ENCODE peak calls at places on chromosomes 13 and 19, in four cellular contexts. Y is IMR-90, T is heart left ventricle, W is psoas muscle. F is an unnamed sample.

GRCh38 chr13:40920826-40921225 is 98.3 kb downstream of the ELF1 start:
- DNase-seq in Y (peak; percentile 56), T (no peak), W (no peak), F (no peak)

GRCh38 chr19:13160557-13160956 is 10.3 kb downstream of the IER2 start:
- DNase-seq in Y (peak; percentile 66), T (no peak), W (no peak), F (peak; percentile 52)

GRCh38 chr13:57843555-57843954 is 212.0 kb downstream of the PCDH17 start:
- DNase-seq in Y (no peak), T (no peak), W (no peak), F (no peak)

GRCh38 chr13:24267283-24267682 is 42.1 kb upstream of the C1QTNF9 start:
- DNase-seq in Y (no peak), T (no peak), W (no peak), F (no peak)

GRCh38 chr13:105220063-105220462 is 1315.4 kb downstream of the EFNB2 start:
- DNase-seq in Y (peak; percentile 53), T (no peak), W (no peak), F (no peak)

GRCh38 chr13:27130223-27131015 is 41.2 kb downstream of the USP12 start:
- DNase-seq in Y (peak; percentile 76), T (no peak), W (no peak), F (peak; percentile 71)

GRCh38 chr13:112943309-112944125 is 25.5 kb upstream of the MCF2L start:
- DNase-seq in Y (peak; percentile 4), T (peak; percentile 56), W (no peak), F (no peak)

GRCh38 chr13:33263484-33263883 is 22.1 kb downstream of the STARD13 start:
- DNase-seq in Y (no peak), T (no peak), W (no peak), F (no peak)

GRCh38 chr19:29967623-29968022 is 25.6 kb downstream of the URI1 start:
- DNase-seq in Y (peak; percentile 37), T (no peak), W (no peak), F (peak; percentile 50)

GRCh38 chr13:21219044-21219381 is 42.6 kb downstream of the MRPL57 start:
- DNase-seq in Y (no peak), T (no peak), W (no peak), F (no peak)

GRCh38 chr13:28000567-28000966 is 12.1 kb upstream of the URAD start:
- DNase-seq in Y (no peak), T (no peak), W (no peak), F (no peak)

GRCh38 chr13:80214521-80214941 is 126.4 kb downstream of the SPRY2 start:
- DNase-seq in Y (peak; percentile 59), T (no peak), W (no peak), F (no peak)

GRCh38 chr19:52946322-52947310 is 16.1 kb downstream of the ZNF816 start:
- DNase-seq in Y (peak; percentile 5), T (no peak), W (no peak), F (no peak)

GRCh38 chr13:113035209-113035800 is 66.3 kb downstream of the MCF2L start:
- DNase-seq in Y (no peak), T (no peak), W (no peak), F (no peak)

GRCh38 chr19:43519436-43520088 is 7.4 kb downstream of the ETHE1 start:
- DNase-seq in Y (peak; percentile 97), T (peak; percentile 74), W (peak; percentile 87), F (peak; percentile 92)

GRCh38 chr13:40139896-40140520 is 484.5 kb downstream of the COG6 start:
- DNase-seq in Y (no peak), T (no peak), W (no peak), F (no peak)

GRCh38 chr13:113119166-113119821 is 3.3 kb upstream of the F10 start:
- DNase-seq in Y (no peak), T (no peak), W (no peak), F (no peak)

GRCh38 chr19:13018037-13018914 is 23.0 kb downstream of the NFIX start:
- DNase-seq in Y (peak; percentile 35), T (peak; percentile 76), W (peak; percentile 84), F (no peak)

GRCh38 chr19:14318873-14319272 is 62.4 kb upstream of the ADGRE5 start:
- DNase-seq in Y (no peak), T (peak; percentile 24), W (peak; percentile 51), F (no peak)

GRCh38 chr13:30585748-30586262 is 31.9 kb upstream of the USPL1 start:
- DNase-seq in Y (peak; percentile 93), T (no peak), W (no peak), F (no peak)

GRCh38 chr19:49057636-49058234 is at the start of gene CGB7:
- DNase-seq in Y (peak; percentile 35), T (peak; percentile 77), W (peak; percentile 84), F (peak; percentile 76)

GRCh38 chr13:23018143-23018542 is 162.6 kb upstream of the SGCG start:
- DNase-seq in Y (no peak), T (no peak), W (no peak), F (no peak)

GRCh38 chr13:113077953-113078894 is 27.4 kb upstream of the F7 start:
- DNase-seq in Y (no peak), T (no peak), W (peak; percentile 41), F (no peak)

GRCh38 chr13:33862006-33862405 is 44.1 kb downstream of the RFC3 start:
- DNase-seq in Y (no peak), T (no peak), W (no peak), F (no peak)

GRCh38 chr13:23583491-23583890 is 13.3 kb downstream of the TNFRSF19 start:
- DNase-seq in Y (no peak), T (no peak), W (no peak), F (no peak)

GRCh38 chr19:58362272-58362994 is at the start of gene ZNF497:
- DNase-seq in Y (peak; percentile 93), T (peak; percentile 98), W (peak; percentile 98), F (peak; percentile 97)
- TF ChIP-seq CTCF in Y (peak; percentile 13), T (no peak), W (no peak), F (no peak)

DNA sequence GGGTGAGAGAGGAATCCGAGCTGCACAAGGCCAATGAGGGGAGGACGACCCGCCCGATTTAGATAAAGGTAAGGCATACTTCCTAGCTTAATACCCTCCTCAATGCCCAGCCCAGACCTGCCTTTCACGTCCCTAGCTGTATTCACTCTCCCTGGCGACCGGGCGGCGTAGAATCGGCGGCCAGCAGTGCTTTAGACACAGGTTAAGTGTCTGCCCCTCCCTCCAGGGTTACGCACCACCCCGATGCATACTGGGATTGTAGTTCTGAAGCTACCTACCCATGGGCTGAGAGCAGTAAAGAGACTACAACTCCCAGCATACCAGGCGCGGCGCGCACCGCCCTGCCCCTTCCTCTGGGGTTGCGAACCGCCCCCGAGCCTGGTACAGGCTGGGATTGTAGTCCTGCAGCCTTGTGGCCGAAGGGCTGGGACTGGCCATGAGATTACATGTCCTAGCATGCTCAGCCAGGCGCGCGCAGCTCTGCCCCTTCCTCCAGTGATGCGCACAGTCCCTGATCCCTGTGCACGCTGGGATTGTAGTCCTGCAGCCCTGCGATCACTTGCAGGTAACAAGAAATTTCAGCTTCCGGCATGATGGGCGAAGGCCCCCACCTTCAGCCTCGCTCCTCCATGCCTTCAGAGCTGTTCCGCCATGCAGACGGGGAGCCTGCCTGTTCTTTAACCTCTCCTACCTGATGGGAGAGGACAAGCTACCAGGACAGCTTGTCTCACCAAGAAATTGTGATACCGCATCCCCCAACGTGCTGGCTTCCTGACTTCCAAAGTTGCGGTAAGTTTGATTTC is 43.5 kb upstream of the ZNF14 start:
- DNase-seq in Y (peak; percentile 98), T (peak; percentile 98), W (peak; percentile 98), F (peak; percentile 99)
- TF ChIP-seq CTCF in Y (no peak), T (no peak), W (no peak), F (no peak)

DNA sequence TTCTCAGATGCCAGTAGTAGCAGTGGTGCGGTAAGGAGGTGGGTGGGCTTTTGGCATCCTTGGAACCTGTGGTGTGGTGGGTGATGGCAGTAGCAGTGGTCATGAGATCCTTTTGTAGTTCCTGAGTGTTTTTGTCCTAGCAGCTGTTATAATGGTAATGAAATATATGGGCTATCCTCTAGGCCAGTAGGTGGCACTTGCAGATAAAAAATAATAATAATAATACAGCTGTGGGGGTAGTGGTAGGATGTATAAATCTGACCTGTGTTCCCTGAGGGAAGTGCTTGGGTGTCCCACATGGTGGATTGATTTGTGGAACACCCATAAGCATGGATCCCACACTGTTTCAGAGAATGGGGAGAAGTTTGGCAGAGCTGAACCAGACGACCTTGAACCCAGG is 334.0 kb downstream of the SLITRK5 start:
- DNase-seq in Y (no peak), T (no peak), W (no peak), F (peak; percentile 3)
- TF ChIP-seq CTCF in Y (no peak), T (no peak), W (no peak), F (peak; percentile 41)

DNA sequence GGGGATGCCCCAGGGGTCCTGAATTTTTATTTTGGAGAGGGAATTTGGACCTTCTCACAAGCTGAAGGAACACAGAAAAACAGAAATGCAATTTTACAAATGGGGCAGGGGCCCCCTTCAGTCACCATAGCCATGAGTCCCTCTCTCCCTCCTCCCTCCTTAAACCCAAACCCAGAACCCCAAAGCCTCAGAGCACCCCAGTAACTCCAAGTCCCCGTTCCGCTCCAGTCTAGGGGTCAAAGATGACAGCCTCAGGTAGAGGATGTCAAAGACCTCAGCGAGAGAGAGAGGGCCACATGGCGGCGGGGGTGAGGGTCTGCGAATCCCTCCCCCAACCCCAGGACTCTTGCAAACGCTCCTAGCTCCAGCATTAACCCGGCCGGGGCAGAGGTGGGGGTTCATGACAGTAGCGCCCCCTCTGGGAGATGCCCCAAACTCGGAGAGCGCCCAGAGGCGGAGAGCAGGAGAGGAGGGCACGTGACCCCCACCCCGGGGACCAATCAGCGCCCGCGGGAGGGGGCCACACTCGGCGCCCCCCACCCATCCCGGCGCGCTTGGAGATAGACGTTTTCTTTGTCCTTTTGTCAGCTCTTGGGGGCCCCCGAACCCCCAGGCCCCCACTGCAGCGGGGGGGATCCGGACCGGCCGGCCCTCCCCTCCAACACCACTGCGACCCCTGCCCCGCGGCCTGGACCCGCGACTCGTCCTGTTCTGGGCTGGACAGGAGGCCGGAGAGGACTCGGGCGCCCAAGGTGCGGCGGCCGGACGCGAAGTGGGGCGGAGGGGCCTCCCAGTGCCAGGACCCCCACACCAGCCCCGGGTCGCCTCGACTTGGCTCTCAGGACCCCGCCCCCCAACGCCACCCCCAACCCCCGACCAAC is 20.8 kb upstream of the SEMA6B start:
- DNase-seq in Y (no peak), T (no peak), W (no peak), F (no peak)
- TF ChIP-seq CTCF in Y (no peak), T (no peak), W (no peak), F (peak; percentile 6)

GRCh38 chr19:41887711-41888382 is 4.9 kb downstream of the ARHGEF1 start:
- DNase-seq in Y (peak; percentile 64), T (peak; percentile 31), W (no peak), F (peak; percentile 90)
- TF ChIP-seq CTCF in Y (no peak), T (no peak), W (no peak), F (peak; percentile 33)

GRCh38 chr13:42769650-42770049 is 11.7 kb upstream of the FAM216B start:
- DNase-seq in Y (no peak), T (no peak), W (no peak), F (peak; percentile 27)
- TF ChIP-seq CTCF in Y (peak; percentile 12), T (no peak), W (no peak), F (no peak)

DNA sequence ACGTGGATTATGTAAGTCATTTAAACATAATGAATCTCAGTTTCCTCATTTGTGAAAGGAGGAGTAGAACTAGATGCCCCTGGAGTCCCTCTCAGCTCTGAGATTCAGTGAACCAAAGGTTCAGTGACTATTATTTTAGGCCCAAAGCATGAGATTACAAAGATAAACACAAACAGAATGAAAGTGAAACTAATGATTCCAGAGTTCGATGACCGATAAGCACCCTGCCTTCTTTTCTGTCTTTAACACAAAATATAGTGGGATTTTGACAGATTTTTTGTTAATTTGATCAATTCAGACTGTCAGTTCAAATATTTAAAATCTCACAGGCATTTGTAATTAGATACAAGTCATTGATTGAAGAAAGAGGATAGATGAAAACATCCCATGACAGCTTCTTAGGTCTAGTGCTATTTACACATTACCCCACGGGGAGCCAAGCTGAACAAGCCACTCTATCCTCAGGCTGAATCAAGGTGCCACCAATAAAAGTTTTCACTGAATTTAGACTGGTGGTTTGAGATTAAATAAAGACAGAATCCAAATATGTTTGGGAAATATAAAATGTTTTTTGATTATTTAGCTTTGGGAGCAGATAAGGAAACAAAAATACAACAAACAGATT is 64.6 kb upstream of the RAP2A start:
- DNase-seq in Y (no peak), T (no peak), W (no peak), F (peak; percentile 35)
- TF ChIP-seq CTCF in Y (no peak), T (no peak), W (no peak), F (no peak)